ENCODE peak calls at places on chromosomes 7 and 10, in nine cellular contexts. G is brain microvascular endothelial cell; X is effector memory CD4-positive, alpha-beta T cell; W is fibroblast of lung; C is hepatocyte; J is Panc1; I is endodermal cell; E is left lung; K is BJ. R is an unnamed sample.

GRCh38 chr7:134693256-134693655 is 46.6 kb downstream of the BPGM start:
- DNase-seq in X (no peak), K (peak; percentile 83), G (peak; percentile 96), E (no peak), I (no peak), W (peak; percentile 77), J (no peak), C (peak; percentile 32), R (peak; percentile 88)

GRCh38 chr7:84194484-84195260 is at the start of gene SEMA3A:
- DNase-seq in X (no peak), K (no peak), I (peak; percentile 79), G (peak; percentile 78), E (peak; percentile 34), J (no peak), W (peak; percentile 91), C (peak; percentile 78), R (peak; percentile 68)

GRCh38 chr10:124588736-124589451 is 127.3 kb downstream of the LHPP start:
- DNase-seq in E (no peak), X (no peak), G (no peak), K (no peak), I (no peak), W (peak; percentile 68), C (peak; percentile 87), J (no peak), R (no peak)

GRCh38 chr7:106562711-106563366 is 98.1 kb downstream of the CCDC71L start:
- DNase-seq in J (no peak), X (no peak), W (peak; percentile 6), I (no peak), E (no peak), G (no peak), C (no peak), K (no peak), R (no peak)

GRCh38 chr7:148688526-148688925 is 10.2 kb upstream of the CUL1 start:
- DNase-seq in G (no peak), X (no peak), K (no peak), J (no peak), E (no peak), W (no peak), I (no peak), C (no peak), R (no peak)

GRCh38 chr7:108016841-108017775 is 14.1 kb upstream of the LAMB1 start:
- DNase-seq in X (no peak), C (peak; percentile 38), G (peak; percentile 67), K (no peak), W (peak; percentile 66), I (no peak), E (no peak), J (no peak), R (no peak)

GRCh38 chr7:135744938-135745701 is 3.5 kb downstream of the FAM180A start:
- DNase-seq in C (no peak), E (no peak), I (no peak), J (no peak), G (peak; percentile 68), K (peak; percentile 57), W (peak; percentile 74), X (no peak), R (peak; percentile 41)

GRCh38 chr10:120422459-120422858 is 34.6 kb upstream of the PLPP4 start:
- DNase-seq in G (peak; percentile 79), K (peak; percentile 75), J (no peak), C (peak; percentile 15), X (no peak), E (no peak), W (no peak), I (no peak), R (peak; percentile 83)

GRCh38 chr10:132003286-132003924 is 21.7 kb upstream of the BNIP3 start:
- DNase-seq in G (no peak), C (no peak), J (no peak), X (no peak), W (no peak), E (no peak), K (no peak), I (peak; percentile 86), R (no peak)

GRCh38 chr10:102408728-102409603 is 9.6 kb downstream of the PSD start:
- DNase-seq in J (no peak), E (no peak), K (no peak), X (peak; percentile 54), I (peak; percentile 78), C (peak; percentile 84), G (peak; percentile 17), W (peak; percentile 30), R (no peak)

GRCh38 chr7:14446829-14447228 is 455.7 kb downstream of the DGKB start:
- DNase-seq in E (no peak), I (peak; percentile 48), J (no peak), X (no peak), C (no peak), G (no peak), K (no peak), W (no peak), R (no peak)

GRCh38 chr10:117375360-117376147 is at the start of gene PDZD8:
- DNase-seq in W (peak; percentile 90), X (peak; percentile 79), K (peak; percentile 47), C (peak; percentile 98), G (peak; percentile 89), J (peak; percentile 61), E (peak; percentile 96), I (peak; percentile 97), R (peak; percentile 66)

GRCh38 chr7:72435366-72435765 is 23.2 kb upstream of the CALN1 start:
- DNase-seq in C (peak; percentile 10), X (no peak), G (no peak), E (no peak), J (no peak), K (no peak), W (no peak), I (no peak), R (no peak)

GRCh38 chr10:64430690-64431323 is 909.6 kb downstream of the REEP3 start:
- DNase-seq in W (peak; percentile 5), X (no peak), J (peak; percentile 4), E (no peak), I (peak; percentile 89), C (peak; percentile 50), K (no peak), G (peak; percentile 14), R (no peak)

GRCh38 chr7:25392571-25393338 is 164.5 kb upstream of the NPVF start:
- DNase-seq in E (no peak), G (no peak), X (no peak), C (no peak), J (no peak), K (no peak), I (peak; percentile 68), W (peak; percentile 15), R (no peak)

GRCh38 chr10:116723428-116724281 is 18.7 kb downstream of the HSPA12A start:
- DNase-seq in X (peak; percentile 49), G (no peak), J (no peak), E (no peak), W (no peak), K (no peak), I (no peak), C (no peak), R (no peak)

GRCh38 chr7:3558410-3558809 is 257.4 kb downstream of the SDK1 start:
- DNase-seq in I (no peak), W (peak; percentile 30), C (no peak), X (no peak), K (no peak), J (no peak), E (no peak), G (no peak), R (peak; percentile 20)

GRCh38 chr10:24928163-24928562 is 24.2 kb downstream of the PRTFDC1 start:
- DNase-seq in X (no peak), C (no peak), K (no peak), W (no peak), J (no peak), I (no peak), G (no peak), E (no peak), R (no peak)

GRCh38 chr10:30775779-30776591 is 146.4 kb upstream of the LYZL2 start:
- DNase-seq in J (no peak), I (no peak), K (peak; percentile 76), E (no peak), G (peak; percentile 65), X (no peak), C (no peak), W (peak; percentile 90), R (peak; percentile 68)

GRCh38 chr10:22683995-22684305 is 30.4 kb downstream of the PIP4K2A start:
- DNase-seq in E (no peak), X (no peak), J (no peak), W (peak; percentile 42), K (no peak), C (peak; percentile 17), I (no peak), G (no peak), R (no peak)
- H3K4me3 ChIP-seq in E (no peak overlapping the region), X (peak overlapping the region; percentile 20), J (no peak overlapping the region), W (peak overlapping the region; percentile 17), K (no peak overlapping the region), C (no peak overlapping the region), I (no peak overlapping the region), G (no peak overlapping the region), R (no peak overlapping the region)

DNA sequence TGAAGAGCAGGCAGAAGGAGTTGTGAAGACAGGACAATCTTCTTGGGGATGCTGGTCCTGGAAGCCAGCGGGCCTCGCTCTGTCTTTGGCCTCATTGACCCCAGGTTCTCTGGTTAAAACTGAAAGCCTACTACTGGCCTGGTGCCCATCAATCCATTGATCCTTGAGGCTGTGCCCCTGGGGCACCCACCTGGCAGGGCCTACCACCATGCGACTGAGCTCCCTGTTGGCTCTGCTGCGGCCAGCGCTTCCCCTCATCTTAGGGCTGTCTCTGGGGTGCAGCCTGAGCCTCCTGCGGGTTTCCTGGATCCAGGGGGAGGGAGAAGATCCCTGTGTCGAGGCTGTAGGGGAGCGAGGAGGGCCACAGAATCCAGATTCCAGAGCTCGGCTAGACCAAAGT is 1.5 kb downstream of the CHPF2 start:
- DNase-seq in G (no peak), X (no peak), E (peak; percentile 28), J (no peak), C (no peak), W (no peak), K (no peak), I (no peak), R (no peak)
- H3K4me3 ChIP-seq in G (peak overlapping the region; percentile 98), X (peak overlapping the region; percentile 98), E (peak overlapping the region; percentile 98), J (peak overlapping the region; percentile 96), C (no peak overlapping the region), W (peak overlapping the region; percentile 96), K (peak overlapping the region; percentile 97), I (peak overlapping the region; percentile 95), R (peak overlapping the region; percentile 96)

DNA sequence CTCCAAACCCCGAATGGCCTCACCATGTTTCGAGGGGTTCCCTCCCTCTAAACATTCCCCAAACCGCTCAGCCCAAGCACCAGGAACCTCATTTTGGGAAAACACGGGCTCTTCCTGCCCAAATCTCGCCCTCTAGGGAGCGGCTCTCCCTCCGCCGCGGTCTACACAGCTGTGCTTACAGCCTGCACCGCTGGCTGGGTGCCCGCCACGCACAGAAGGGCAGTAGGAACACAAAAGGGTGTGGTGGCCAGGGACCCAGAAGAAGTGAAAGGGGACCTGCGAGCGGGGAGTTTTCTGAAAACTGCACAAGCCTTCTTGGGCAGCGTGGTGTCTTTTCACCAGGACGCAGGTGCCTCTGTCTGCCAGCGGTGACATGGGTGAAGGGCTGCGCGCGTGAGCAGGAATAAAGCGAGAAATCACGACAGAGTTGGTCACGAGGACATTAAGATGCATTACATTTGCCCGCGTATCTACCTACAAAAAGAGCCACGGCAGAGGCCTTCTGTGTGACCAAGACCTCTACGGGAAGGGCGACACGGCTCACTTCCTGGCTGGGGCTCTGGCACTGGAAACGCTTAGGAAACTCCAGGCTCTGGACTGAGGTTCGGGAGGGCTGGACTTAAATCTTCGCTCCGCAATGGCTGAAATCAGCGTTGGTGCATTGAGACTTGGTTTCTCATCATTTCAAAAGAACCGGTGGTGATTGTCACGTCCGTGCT is 171.7 kb downstream of the LSM5 start:
- DNase-seq in C (no peak), I (no peak), K (no peak), E (no peak), X (no peak), G (no peak), W (no peak), J (no peak), R (no peak)
- H3K4me3 ChIP-seq in C (no peak overlapping the region), I (no peak overlapping the region), K (no peak overlapping the region), E (no peak overlapping the region), X (no peak overlapping the region), G (no peak overlapping the region), W (peak overlapping the region; percentile 10), J (no peak overlapping the region), R (no peak overlapping the region)

GRCh38 chr10:77391605-77392235 is 245.9 kb downstream of the KCNMA1 start:
- DNase-seq in W (peak; percentile 90), J (peak; percentile 67), I (peak; percentile 97), X (no peak), E (peak; percentile 73), G (peak; percentile 84), K (peak; percentile 51), C (peak; percentile 91), R (peak; percentile 54)
- H3K4me3 ChIP-seq in W (no peak overlapping the region), J (no peak overlapping the region), I (no peak overlapping the region), X (no peak overlapping the region), E (no peak overlapping the region), G (no peak overlapping the region), K (no peak overlapping the region), C (no peak overlapping the region), R (no peak overlapping the region)

R was measured in skeletal muscle cell.